ENCODE peak calls at places on chromosomes 13 and 19, in seven cellular contexts. G, X, V, A, B, H and Q are unnamed samples.

GRCh38 chr13:110307697-110308376 is 753 bp downstream of the COL4A2 start:
- DNase-seq in G (peak; percentile 59), X (peak; percentile 16), V (peak; percentile 32), A (no peak), B (peak; percentile 36), H (no peak), Q (no peak)

GRCh38 chr19:42270346-42271044 is 1.4 kb downstream of the CIC start:
- DNase-seq in G (no peak), X (peak; percentile 69), V (peak; percentile 50), A (no peak), B (peak; percentile 83), H (no peak), Q (peak; percentile 80)

GRCh38 chr13:94073006-94073744 is 406.3 kb downstream of the DCT start:
- DNase-seq in G (peak; percentile 91), X (no peak), V (no peak), A (no peak), B (no peak), H (no peak), Q (no peak)

GRCh38 chr13:105928048-105928447 is 607.4 kb downstream of the EFNB2 start:
- DNase-seq in G (no peak), X (no peak), V (no peak), A (no peak), B (no peak), H (no peak), Q (no peak)

GRCh38 chr19:480016-480855 is 16.1 kb upstream of the MADCAM1 start:
- DNase-seq in G (no peak), X (peak; percentile 87), V (peak; percentile 90), A (peak; percentile 77), B (peak; percentile 70), H (no peak), Q (peak; percentile 84)

GRCh38 chr19:16051254-16052025 is 24.9 kb upstream of the TPM4 start:
- DNase-seq in G (no peak), X (no peak), V (peak; percentile 57), A (peak; percentile 69), B (peak; percentile 53), H (no peak), Q (no peak)

GRCh38 chr19:33499671-33500506 is 21.7 kb downstream of the PEPD start:
- DNase-seq in G (no peak), X (no peak), V (no peak), A (no peak), B (no peak), H (no peak), Q (peak; percentile 68)

GRCh38 chr19:40502647-40503046 is 35.8 kb downstream of the SPTBN4 start:
- DNase-seq in G (no peak), X (peak; percentile 48), V (no peak), A (no peak), B (peak; percentile 76), H (no peak), Q (no peak)

DNA sequence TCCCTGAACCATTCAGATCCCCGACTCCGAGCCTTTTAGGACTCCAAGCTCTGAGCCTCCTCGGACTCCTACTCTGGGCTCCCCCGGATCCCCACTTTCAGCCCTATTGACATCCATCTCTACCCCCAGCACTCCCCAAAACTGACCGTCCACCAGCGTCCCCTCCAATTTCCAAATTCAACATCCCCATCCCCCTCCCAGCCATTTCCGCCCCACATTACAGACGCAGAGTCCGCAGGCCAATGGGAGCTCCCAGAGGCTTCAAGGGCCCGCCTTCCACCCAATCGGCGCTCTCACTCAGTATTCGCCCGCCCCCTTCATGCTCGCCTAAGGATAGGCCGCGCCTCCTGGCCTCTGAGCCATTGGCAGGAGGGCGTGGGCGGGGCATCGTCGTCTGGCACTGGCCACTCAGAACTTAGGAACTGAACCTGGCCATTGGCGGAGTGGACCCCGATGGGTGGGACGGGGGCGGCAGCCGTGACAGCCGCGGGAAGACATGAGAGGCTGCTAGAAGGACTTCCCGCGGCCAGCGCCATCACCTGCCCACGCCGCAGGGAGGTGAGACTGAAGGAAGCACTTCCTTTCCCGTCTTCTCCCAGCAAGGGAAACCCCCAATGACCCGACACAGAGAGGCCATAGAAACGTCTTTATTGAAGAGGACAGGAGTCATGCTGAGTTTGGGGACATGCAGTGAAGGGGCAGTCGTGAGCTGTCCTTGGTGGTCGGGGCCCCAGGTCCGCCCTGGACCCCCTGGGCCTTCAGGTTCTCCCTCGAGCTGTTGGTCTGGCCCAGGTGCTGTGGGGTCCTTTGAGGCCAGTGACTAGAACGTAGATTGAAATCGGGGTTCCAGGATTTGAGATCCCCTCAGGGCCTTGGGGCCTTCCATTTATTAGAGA is at the start of gene ALKBH6:
- DNase-seq in G (peak; percentile 97), X (peak; percentile 100), V (peak; percentile 100), A (peak; percentile 98), B (peak; percentile 100), H (peak; percentile 100), Q (peak; percentile 100)
- H3K27ac ChIP-seq in G (peak within 1 kb of the TSS; percentile 73), X (peak within 1 kb of the TSS; percentile 49), V (peak within 1 kb of the TSS; percentile 74), A (peak within 1 kb of the TSS; percentile 82), B (peak within 1 kb of the TSS; percentile 85), H (peak within 1 kb of the TSS; percentile 93), Q (peak within 1 kb of the TSS; percentile 70)

GRCh38 chr13:113839536-113840204 is 24.2 kb downstream of the GAS6 start:
- DNase-seq in G (no peak), X (peak; percentile 67), V (peak; percentile 60), A (no peak), B (no peak), H (no peak), Q (peak; percentile 92)

GRCh38 chr13:113837554-113838355 is 26.1 kb downstream of the GAS6 start:
- DNase-seq in G (peak; percentile 98), X (peak; percentile 87), V (peak; percentile 92), A (peak; percentile 49), B (peak; percentile 86), H (peak; percentile 97), Q (peak; percentile 90)

GRCh38 chr13:113836917-113837553 is 26.8 kb downstream of the GAS6 start:
- DNase-seq in G (peak; percentile 85), X (peak; percentile 67), V (peak; percentile 80), A (no peak), B (peak; percentile 92), H (no peak), Q (peak; percentile 47)

GRCh38 chr13:113840541-113841354 is 23.1 kb downstream of the GAS6 start:
- DNase-seq in G (no peak), X (peak; percentile 42), V (no peak), A (no peak), B (no peak), H (no peak), Q (no peak)

DNA sequence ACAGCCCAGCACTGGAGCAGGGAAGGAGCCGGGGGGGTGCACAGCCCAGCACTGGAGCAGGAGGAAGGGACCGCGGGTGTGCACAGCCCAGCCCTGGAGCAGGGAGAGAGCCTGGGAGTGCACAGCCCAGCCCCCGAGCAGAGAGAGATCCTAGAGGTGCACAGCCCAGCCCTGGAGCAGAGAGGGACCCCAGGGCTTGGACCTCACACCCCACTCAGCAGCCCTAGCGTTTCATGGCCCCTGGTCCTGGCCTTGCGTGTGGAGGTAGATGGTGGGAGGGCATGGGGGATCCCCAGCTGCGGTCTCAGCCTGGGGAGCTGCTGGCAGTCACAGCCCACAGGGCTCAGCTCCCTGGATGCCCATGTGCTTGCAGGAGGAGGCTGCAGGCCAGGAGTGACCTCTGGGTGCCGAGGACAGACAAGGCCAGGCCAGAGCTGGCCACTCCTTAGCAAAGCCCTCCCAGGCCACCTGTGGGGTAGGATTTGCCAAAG is 25.1 kb downstream of the GAS6 start:
- DNase-seq in G (no peak), X (no peak), V (no peak), A (no peak), B (no peak), H (no peak), Q (peak; percentile 52)
- TF ChIP-seq POLR2A in G (no peak), X (no peak), V (no peak), A (no peak), B (no peak), H (no peak), Q (no peak)

DNA sequence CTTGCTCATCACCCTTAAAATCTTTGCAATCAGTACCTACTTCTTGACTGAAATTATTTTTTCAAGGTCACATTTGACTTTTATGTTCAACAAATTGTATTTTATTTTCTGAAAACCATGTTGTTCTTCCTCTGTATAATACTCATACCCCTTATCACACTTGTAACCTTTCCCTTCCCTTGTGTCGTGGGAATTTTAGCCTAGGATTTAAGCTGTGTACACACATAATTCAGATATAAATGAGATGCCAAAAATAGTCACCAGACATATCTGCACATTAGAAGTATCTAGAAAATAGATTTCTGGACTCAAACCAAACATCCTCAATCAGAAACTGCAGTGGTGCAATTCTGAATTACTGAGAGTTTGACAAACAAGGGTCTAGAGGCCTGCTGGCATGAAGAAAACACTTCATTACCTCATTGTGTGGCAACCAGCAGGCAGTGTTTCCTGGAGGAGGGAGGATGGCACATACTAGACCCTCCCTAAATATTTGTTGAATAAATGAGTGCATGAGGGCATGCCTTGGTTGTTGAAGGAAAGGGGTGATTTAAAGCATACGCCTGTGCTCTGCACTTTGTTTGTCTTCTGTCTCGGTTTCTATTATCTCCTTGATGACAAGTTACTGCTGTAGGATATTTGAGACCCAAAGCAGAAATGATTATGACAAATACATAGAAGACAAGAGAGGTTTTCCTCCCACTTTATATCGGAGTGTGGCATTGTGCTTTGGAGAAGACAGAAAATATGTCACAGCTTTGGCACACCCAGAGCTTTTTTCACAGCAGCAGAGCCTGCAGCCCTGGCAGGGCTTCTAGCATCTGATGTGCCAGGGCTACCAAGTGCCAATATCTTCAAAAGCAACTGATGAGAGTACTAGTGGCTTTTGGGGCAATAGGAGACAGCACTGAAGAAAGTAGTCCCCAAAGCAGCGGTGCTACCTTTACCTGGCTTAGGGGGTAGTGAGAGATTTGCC is 881.1 kb downstream of the PCDH9 start:
- DNase-seq in G (no peak), X (peak; percentile 17), V (no peak), A (no peak), B (peak; percentile 49), H (no peak), Q (no peak)
- H3K4me1 ChIP-seq in G (no peaks in the 10 kb centered on the region), X (peaks cover 17% of the 10 kb centered on the region), V (no peaks in the 10 kb centered on the region), A (no peaks in the 10 kb centered on the region), B (peaks cover 38% of the 10 kb centered on the region), H (peaks cover 30% of the 10 kb centered on the region), Q (no peaks in the 10 kb centered on the region)

GRCh38 chr19:38319421-38320258 is at the start of gene KCNK6:
- DNase-seq in G (no peak), X (peak; percentile 63), V (peak; percentile 54), A (no peak), B (no peak), H (no peak), Q (peak; percentile 66)

GRCh38 chr19:38318595-38319142 is 976 bp upstream of the KCNK6 start:
- DNase-seq in G (no peak), X (peak; percentile 52), V (no peak), A (no peak), B (no peak), H (no peak), Q (no peak)

GRCh38 chr19:38315657-38316476 is at the start of gene YIF1B:
- DNase-seq in G (peak; percentile 96), X (peak; percentile 97), V (peak; percentile 98), A (peak; percentile 97), B (peak; percentile 100), H (peak; percentile 100), Q (peak; percentile 98)

GRCh38 chr19:38317104-38317612 is 1.4 kb upstream of the YIF1B start:
- DNase-seq in G (no peak), X (no peak), V (no peak), A (peak; percentile 94), B (no peak), H (no peak), Q (no peak)

DNA sequence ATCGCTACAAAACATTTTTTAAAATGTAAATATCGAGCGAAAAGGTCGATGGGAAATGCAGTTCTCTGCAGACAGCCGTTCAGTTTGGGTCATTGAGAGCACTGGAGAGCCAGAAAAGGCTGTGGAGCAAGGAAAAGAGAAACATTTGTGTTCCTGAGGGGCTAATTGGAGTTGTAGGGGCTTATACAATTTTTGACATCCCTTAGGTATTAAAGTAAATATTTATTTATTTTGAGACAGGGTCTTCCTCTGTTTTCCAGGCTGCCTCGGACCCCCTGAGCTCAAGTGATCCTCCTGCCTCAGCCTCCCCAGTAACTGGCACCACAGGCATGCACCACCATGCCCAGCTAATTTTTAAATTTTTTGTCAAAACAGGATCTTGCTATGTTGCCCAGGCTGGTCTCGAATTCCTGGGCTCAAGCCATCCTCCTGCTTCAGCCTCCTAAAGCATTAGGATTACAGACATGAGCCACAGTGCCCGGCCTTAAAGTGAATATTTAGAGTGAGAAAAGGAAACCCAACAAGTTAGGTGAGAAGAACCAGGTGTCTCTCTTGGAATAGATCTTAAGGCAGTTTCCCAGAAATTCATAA is 825 bp upstream of the YIF1B start:
- DNase-seq in G (no peak), X (no peak), V (no peak), A (no peak), B (no peak), H (no peak), Q (no peak)
- H3K27ac ChIP-seq in G (peak overlapping the region; percentile 57), X (peak overlapping the region; percentile 50), V (peak overlapping the region; percentile 89), A (peak overlapping the region; percentile 85), B (peak overlapping the region; percentile 85), H (peak overlapping the region; percentile 87), Q (peak overlapping the region; percentile 58)